ENCODE peak calls at places on chromosome 15, in seven cellular contexts. C is naive thymus-derived CD8-positive, alpha-beta T cell; L is GM19239; O is SW480; W is RPMI8226; B is left ventricle myocardium inferior; I is activated effector memory CD4-positive, alpha-beta T cell treated with anti-CD3 and anti-CD28 coated beads, Interleukin-2, amount 50 U/mL, for 16 hours. Z is an unnamed sample.

GRCh38 chr15:50256188-50257041 is 9.1 kb downstream of the HDC start:
- DNase-seq in B (no peak), O (peak), W (no peak), C (no peak), L (no peak), I (no peak), Z (no peak)

GRCh38 chr15:33581032-33581431 is 270.3 kb downstream of the RYR3 start:
- DNase-seq in I (no peak), B (no peak), C (no peak), O (no peak), W (no peak), L (no peak), Z (peak)

GRCh38 chr15:38683382-38684242 is 119.0 kb upstream of the RASGRP1 start:
- DNase-seq in C (peak), I (peak), O (peak), W (peak), L (peak), B (no peak), Z (peak)

GRCh38 chr15:42955518-42955917 is 34.9 kb upstream of the TTBK2 start:
- DNase-seq in B (no peak), L (no peak), C (no peak), O (no peak), I (no peak), W (no peak), Z (no peak)

GRCh38 chr15:66646308-66646707 is 55.7 kb upstream of the SMAD6 start:
- DNase-seq in O (peak), W (no peak), C (no peak), I (no peak), B (no peak), L (no peak), Z (no peak)

GRCh38 chr15:58410353-58410752 is 21.4 kb upstream of the LIPC start:
- DNase-seq in C (peak), B (no peak), I (peak), L (no peak), W (no peak), O (no peak), Z (peak)

GRCh38 chr15:47963265-47963664 is 157.5 kb upstream of the SLC24A5 start:
- DNase-seq in B (no peak), W (peak), L (no peak), C (no peak), I (no peak), O (no peak), Z (no peak)

GRCh38 chr15:39376371-39376909 is 204.4 kb upstream of the THBS1 start:
- DNase-seq in C (no peak), O (no peak), B (no peak), I (no peak), L (no peak), W (no peak), Z (no peak)

GRCh38 chr15:70027518-70027917 is 70.2 kb downstream of the TLE3 start:
- DNase-seq in O (no peak), B (no peak), C (no peak), W (no peak), I (no peak), L (no peak), Z (no peak)